ENCODE peak calls at places on chromosome 9, in four cellular contexts. G, V, U and Y are unnamed samples.

GRCh38 chr9:133862585-133863041 is 124.5 kb upstream of the SARDH start:
- DNase-seq in U (no peak), V (no peak), G (no peak), Y (no peak)

GRCh38 chr9:120729796-120730195 is 15.5 kb upstream of the MEGF9 start:
- DNase-seq in U (no peak), V (no peak), G (no peak), Y (no peak)

GRCh38 chr9:131622536-131622935 is 77.2 kb downstream of the PRRT1B start:
- DNase-seq in G (no peak), U (no peak), V (no peak), Y (no peak)

GRCh38 chr9:133679056-133679455 is 42.9 kb downstream of the DBH start:
- DNase-seq in U (no peak), V (no peak), G (no peak), Y (no peak)

GRCh38 chr9:113568081-113568435 is 104.5 kb downstream of the RGS3 start:
- DNase-seq in U (no peak), G (no peak), V (no peak), Y (no peak)

GRCh38 chr9:109968702-109969450 is 188.9 kb downstream of the PALM2AKAP2 start:
- DNase-seq in U (peak; percentile 40), G (no peak), V (no peak), Y (no peak)

GRCh38 chr9:95045751-95046150 is 271.8 kb downstream of the FANCC start:
- DNase-seq in V (no peak), G (no peak), U (no peak), Y (no peak)

GRCh38 chr9:84997472-84997871 is 327.9 kb downstream of the NTRK2 start:
- DNase-seq in U (no peak), V (no peak), G (no peak), Y (no peak)

GRCh38 chr9:6777218-6777902 is 19.6 kb downstream of the KDM4C start:
- DNase-seq in V (no peak), G (no peak), U (no peak), Y (no peak)

GRCh38 chr9:122609810-122610209 is 4.7 kb upstream of the OR1Q1 start:
- DNase-seq in G (no peak), U (no peak), V (no peak), Y (no peak)

GRCh38 chr9:18614116-18614515 is 140.2 kb downstream of the ADAMTSL1 start:
- DNase-seq in V (no peak), U (no peak), G (no peak), Y (no peak)

GRCh38 chr9:89715318-89715858 is 110.6 kb downstream of the GADD45G start:
- DNase-seq in V (no peak), G (no peak), U (no peak), Y (no peak)

GRCh38 chr9:90458485-90458884 is 184.1 kb downstream of the DIRAS2 start:
- DNase-seq in U (no peak), V (no peak), G (no peak), Y (no peak)

GRCh38 chr9:134659688-134660131 is 18.1 kb downstream of the COL5A1 start:
- DNase-seq in G (no peak), V (no peak), U (no peak), Y (no peak)

GRCh38 chr9:127444283-127444920 is 6.8 kb downstream of the RPL12 start:
- DNase-seq in U (no peak), V (no peak), G (no peak), Y (no peak)

GRCh38 chr9:135736265-135736978 is 34.4 kb downstream of the KCNT1 start:
- DNase-seq in V (no peak), G (no peak), U (no peak), Y (no peak)

GRCh38 chr9:128372188-128372641 is 1.0 kb downstream of the URM1 start:
- DNase-seq in G (no peak), U (no peak), V (no peak), Y (no peak)

GRCh38 chr9:98795970-98796363 is 388 bp downstream of the ANKS6 start:
- DNase-seq in G (no peak), U (no peak), V (no peak), Y (no peak)